ENCODE peak calls at places on chromosomes 7 and 10, in five cellular contexts. D is tibial nerve, X is psoas muscle, T is GM12865, M is DND-41. L is an unnamed sample.

GRCh38 chr10:100508691-100509150 is 10.9 kb downstream of the SEC31B start:
- DNase-seq in M (peak; percentile 80), D (no peak), T (peak; percentile 55), X (no peak), L (peak; percentile 95)

GRCh38 chr10:58241346-58241745 is 26.3 kb downstream of the IPMK start:
- DNase-seq in D (no peak), T (no peak), X (no peak), M (no peak), L (no peak)

GRCh38 chr10:114762811-114763210 is 58.8 kb upstream of the FHIP2A start:
- DNase-seq in M (no peak), T (no peak), D (no peak), X (no peak), L (no peak)

GRCh38 chr7:142443614-142444013 is 185.8 kb upstream of the PRSS58 start:
- DNase-seq in D (no peak), M (no peak), X (no peak), T (no peak), L (no peak)

GRCh38 chr7:50653116-50653854 is 88.1 kb upstream of the DDC start:
- DNase-seq in D (peak; percentile 63), T (no peak), M (no peak), X (peak; percentile 73), L (no peak)

GRCh38 chr10:76869931-76870330 is 767.7 kb downstream of the KCNMA1 start:
- DNase-seq in T (no peak), M (no peak), X (no peak), D (no peak), L (no peak)

GRCh38 chr7:92013611-92014010 is 72.9 kb downstream of the AKAP9 start:
- DNase-seq in X (no peak), M (no peak), T (no peak), D (no peak), L (no peak)

GRCh38 chr7:77434570-77434969 is 18.4 kb upstream of the GSAP start:
- DNase-seq in M (no peak), X (no peak), T (no peak), D (no peak), L (no peak)

GRCh38 chr10:1270906-1271305 is 214.7 kb downstream of the WDR37 start:
- DNase-seq in X (no peak), M (no peak), T (no peak), D (no peak), L (no peak)

GRCh38 chr7:34130558-34131285 is 225.4 kb downstream of the BMPER start:
- DNase-seq in X (no peak), T (no peak), M (no peak), D (no peak), L (no peak)

GRCh38 chr7:2800923-2801682 is 43.0 kb downstream of the GNA12 start:
- DNase-seq in X (no peak), M (peak; percentile 69), D (peak; percentile 57), T (no peak), L (peak; percentile 22)

GRCh38 chr7:120033114-120033513 is 239.9 kb upstream of the KCND2 start:
- DNase-seq in D (no peak), T (no peak), M (no peak), X (no peak), L (peak; percentile 30)

GRCh38 chr7:151071032-151071866 is 9.4 kb downstream of the FASTK start:
- DNase-seq in T (no peak), M (no peak), D (no peak), X (no peak), L (no peak)

GRCh38 chr10:22054946-22055345 is 51.4 kb upstream of the DNAJC1 start:
- DNase-seq in T (no peak), D (no peak), M (no peak), X (no peak), L (no peak)

GRCh38 chr7:141876371-141876770 is 35.1 kb upstream of the PRSS37 start:
- DNase-seq in T (no peak), D (no peak), X (no peak), M (no peak), L (no peak)

GRCh38 chr10:124296121-124296812 is 122.5 kb downstream of the OAT start:
- DNase-seq in X (no peak), D (no peak), T (peak; percentile 13), M (no peak), L (no peak)

GRCh38 chr7:95126053-95126709 is 198.2 kb downstream of the PON1 start:
- DNase-seq in T (no peak), M (no peak), D (no peak), X (no peak), L (no peak)

GRCh38 chr10:65778753-65779152 is 1147.1 kb upstream of the LRRTM3 start:
- DNase-seq in T (no peak), D (no peak), X (no peak), M (no peak), L (no peak)

GRCh38 chr10:60517805-60518204 is 128.1 kb upstream of the ANK3 start:
- DNase-seq in M (no peak), X (no peak), D (no peak), T (no peak), L (no peak)

GRCh38 chr10:34651796-34652195 is 163.3 kb downstream of the PARD3 start:
- DNase-seq in M (no peak), T (no peak), D (no peak), X (no peak), L (no peak)

GRCh38 chr7:12234334-12234733 is 23.2 kb downstream of the TMEM106B start:
- DNase-seq in D (no peak), X (no peak), T (no peak), M (no peak), L (no peak)
- H3K4me3 ChIP-seq in D (no peak overlapping the region), X (no peak overlapping the region), T (no peak overlapping the region), M (no peak overlapping the region), L (no peak overlapping the region)

GRCh38 chr10:122019414-122019975 is 30.5 kb downstream of the TACC2 start:
- DNase-seq in X (no peak), M (no peak), T (no peak), D (no peak), L (no peak)

GRCh38 chr10:122021828-122022227 is 32.9 kb downstream of the TACC2 start:
- DNase-seq in X (no peak), T (no peak), M (no peak), D (no peak), L (no peak)

GRCh38 chr10:122021421-122021820 is 32.5 kb downstream of the TACC2 start:
- DNase-seq in T (no peak), X (no peak), D (no peak), M (no peak), L (no peak)

GRCh38 chr10:122020202-122020601 is 31.2 kb downstream of the TACC2 start:
- DNase-seq in X (no peak), T (no peak), D (no peak), M (no peak), L (no peak)

GRCh38 chr10:122018951-122019413 is 30.0 kb downstream of the TACC2 start:
- DNase-seq in T (no peak), X (no peak), M (no peak), D (no peak), L (no peak)
- H3K4me3 ChIP-seq in T (no peak overlapping the region), X (peak overlapping the region; percentile 51), M (no peak overlapping the region), D (no peak overlapping the region), L (no peak overlapping the region)

GRCh38 chr10:49508654-49509053 is 30.3 kb downstream of the ERCC6 start:
- DNase-seq in M (no peak), D (no peak), X (no peak), T (no peak), L (no peak)
- H3K4me3 ChIP-seq in M (no peak overlapping the region), D (no peak overlapping the region), X (no peak overlapping the region), T (no peak overlapping the region), L (no peak overlapping the region)

GRCh38 chr10:51879238-51879637 is 179.8 kb upstream of the CSTF2T start:
- DNase-seq in T (peak; percentile 77), M (no peak), X (peak; percentile 18), D (no peak), L (no peak)
- H3K4me3 ChIP-seq in T (no peak overlapping the region), M (no peak overlapping the region), X (no peak overlapping the region), D (no peak overlapping the region), L (no peak overlapping the region)

GRCh38 chr7:134778941-134779740 is at the start of gene CALD1:
- DNase-seq in D (peak; percentile 76), X (peak; percentile 42), T (no peak), M (no peak), L (no peak)
- H3K4me3 ChIP-seq in D (peak within 1 kb of the TSS; percentile 39), X (peak within 1 kb of the TSS; percentile 66), T (no peak within 1 kb of the TSS), M (no peak within 1 kb of the TSS), L (no peak within 1 kb of the TSS)

GRCh38 chr7:29564455-29565185 is 985 bp downstream of the PRR15 start:
- DNase-seq in M (peak; percentile 24), D (no peak), T (no peak), X (peak; percentile 53), L (no peak)
- H3K4me3 ChIP-seq in M (peak overlapping the region; percentile 53), D (peak overlapping the region; percentile 29), T (no peak overlapping the region), X (peak overlapping the region; percentile 71), L (peak overlapping the region; percentile 49)

GRCh38 chr7:155486783-155487508 is 29.0 kb downstream of the EN2 start:
- DNase-seq in M (no peak), D (no peak), X (no peak), T (no peak), L (no peak)
- H3K4me3 ChIP-seq in M (no peak overlapping the region), D (no peak overlapping the region), X (no peak overlapping the region), T (no peak overlapping the region), L (no peak overlapping the region)

GRCh38 chr10:26232174-26232573 is 15.6 kb downstream of the GAD2 start:
- DNase-seq in D (no peak), X (no peak), M (no peak), T (no peak), L (no peak)
- H3K4me3 ChIP-seq in D (no peak overlapping the region), X (no peak overlapping the region), M (no peak overlapping the region), T (no peak overlapping the region), L (no peak overlapping the region)

L was measured in Jurkat, Clone E6-1.